ENCODE peak calls at places on chromosome 19, in four cellular contexts. N, T, P and R are unnamed samples.

GRCh38 chr19:50729894-50730293 is 6.7 kb downstream of the CLEC11A start:
- DNase-seq in N (no peak), T (no peak), P (no peak), R (no peak)

GRCh38 chr19:18611327-18612050 is 1.2 kb upstream of the TMEM59L start:
- DNase-seq in N (no peak), T (peak; percentile 75), P (peak; percentile 76), R (no peak)

GRCh38 chr19:21127898-21128297 is 13.9 kb upstream of the ZNF431 start:
- DNase-seq in N (no peak), T (no peak), P (peak; percentile 12), R (no peak)

GRCh38 chr19:2782357-2782935 is 627 bp downstream of the SGTA start:
- DNase-seq in N (no peak), T (no peak), P (no peak), R (no peak)

GRCh38 chr19:33795370-33796163 is 1.1 kb upstream of the KCTD15 start:
- DNase-seq in N (no peak), T (peak; percentile 91), P (peak; percentile 66), R (no peak)

GRCh38 chr19:17389957-17390664 is 3.9 kb downstream of the CCDC194 start:
- DNase-seq in N (no peak), T (peak; percentile 42), P (no peak), R (no peak)

GRCh38 chr19:3904233-3904632 is 23.7 kb downstream of the ATCAY start:
- DNase-seq in N (no peak), T (no peak), P (no peak), R (no peak)

GRCh38 chr19:8212212-8212611 is 3.0 kb downstream of the CERS4 start:
- DNase-seq in N (no peak), T (no peak), P (no peak), R (no peak)

GRCh38 chr19:16032509-16033135 is 43.7 kb upstream of the TPM4 start:
- DNase-seq in N (no peak), T (no peak), P (no peak), R (no peak)

GRCh38 chr19:14901675-14902260 is 15.8 kb upstream of the OR7A17 start:
- DNase-seq in N (no peak), T (no peak), P (no peak), R (no peak)

GRCh38 chr19:397941-398706 is 10.8 kb downstream of the C2CD4C start:
- DNase-seq in N (no peak), T (no peak), P (no peak), R (no peak)

GRCh38 chr19:33392341-33393285 is 19.1 kb downstream of the CEBPG start:
- DNase-seq in N (no peak), T (peak; percentile 38), P (peak; percentile 92), R (no peak)

GRCh38 chr19:15374796-15375440 is 4.7 kb downstream of the AKAP8 start:
- DNase-seq in N (no peak), T (no peak), P (no peak), R (no peak)

GRCh38 chr19:3651684-3652083 is 25.1 kb upstream of the CACTIN start:
- DNase-seq in N (no peak), T (no peak), P (no peak), R (no peak)

GRCh38 chr19:39696418-39696817 is 7.9 kb upstream of the LGALS14 start:
- DNase-seq in N (no peak), T (no peak), P (peak; percentile 25), R (no peak)

GRCh38 chr19:45834970-45835369 is 19.9 kb upstream of the RSPH6A start:
- DNase-seq in N (no peak), T (no peak), P (no peak), R (no peak)

GRCh38 chr19:2166741-2167738 is 3.3 kb downstream of the DOT1L start:
- DNase-seq in N (no peak), T (peak; percentile 4), P (peak; percentile 79), R (no peak)

GRCh38 chr19:15615526-15615925 is 508 bp downstream of the CYP4F8 start:
- DNase-seq in N (no peak), T (no peak), P (no peak), R (no peak)

GRCh38 chr19:9078651-9079050 is 8.2 kb upstream of the OR1M1 start:
- DNase-seq in N (no peak), T (no peak), P (no peak), R (no peak)

GRCh38 chr19:39199025-39199424 is 2.3 kb downstream of the NCCRP1 start:
- DNase-seq in N (no peak), T (no peak), P (peak; percentile 35), R (no peak)

GRCh38 chr19:1387684-1388636 is 4.3 kb downstream of the NDUFS7 start:
- DNase-seq in N (no peak), T (no peak), P (no peak), R (no peak)

GRCh38 chr19:51351266-51351990 is 9.5 kb upstream of the VSIG10L start:
- DNase-seq in N (no peak), T (no peak), P (no peak), R (no peak)

GRCh38 chr19:39080431-39080830 is 3.7 kb upstream of the ACP7 start:
- DNase-seq in N (no peak), T (no peak), P (no peak), R (no peak)

GRCh38 chr19:383922-384800 is 24.8 kb downstream of the C2CD4C start:
- DNase-seq in N (peak; percentile 41), T (peak; percentile 59), P (peak; percentile 22), R (peak; percentile 27)

GRCh38 chr19:34225659-34226015 is 28.7 kb upstream of the GARRE1 start:
- DNase-seq in N (no peak), T (no peak), P (no peak), R (no peak)

GRCh38 chr19:19416280-19416679 is 10.8 kb downstream of the GATAD2A start:
- DNase-seq in N (no peak), T (no peak), P (no peak), R (no peak)

GRCh38 chr19:34306213-34306661 is 51.9 kb downstream of the GARRE1 start:
- DNase-seq in N (no peak), T (no peak), P (peak; percentile 88), R (no peak)

GRCh38 chr19:42762782-42763181 is 2.7 kb downstream of the PSG8 start:
- DNase-seq in N (no peak), T (no peak), P (no peak), R (no peak)

GRCh38 chr19:11140896-11141295 is 14.7 kb downstream of the SPC24 start:
- DNase-seq in N (no peak), T (no peak), P (no peak), R (no peak)

GRCh38 chr19:7869910-7870511 is 4.2 kb downstream of the PRR36 start:
- DNase-seq in N (peak; percentile 84), T (peak; percentile 69), P (peak; percentile 87), R (no peak)

GRCh38 chr19:16571689-16572331 is 405 bp downstream of the SLC35E1 start:
- DNase-seq in N (no peak), T (no peak), P (no peak), R (no peak)

GRCh38 chr19:10478476-10478875 is 24.7 kb downstream of the KEAP1 start:
- DNase-seq in N (no peak), T (no peak), P (no peak), R (no peak)

GRCh38 chr19:13781547-13781946 is 7.3 kb downstream of the C19orf53 start:
- DNase-seq in N (no peak), T (peak; percentile 76), P (no peak), R (no peak)

GRCh38 chr19:13784731-13785452 is 10.4 kb upstream of the ZSWIM4 start:
- DNase-seq in N (no peak), T (peak; percentile 56), P (peak; percentile 44), R (no peak)

GRCh38 chr19:13778847-13779246 is 4.6 kb downstream of the C19orf53 start:
- DNase-seq in N (no peak), T (no peak), P (no peak), R (no peak)

GRCh38 chr19:13782537-13782936 is 8.3 kb downstream of the C19orf53 start:
- DNase-seq in N (no peak), T (no peak), P (no peak), R (no peak)

DNA sequence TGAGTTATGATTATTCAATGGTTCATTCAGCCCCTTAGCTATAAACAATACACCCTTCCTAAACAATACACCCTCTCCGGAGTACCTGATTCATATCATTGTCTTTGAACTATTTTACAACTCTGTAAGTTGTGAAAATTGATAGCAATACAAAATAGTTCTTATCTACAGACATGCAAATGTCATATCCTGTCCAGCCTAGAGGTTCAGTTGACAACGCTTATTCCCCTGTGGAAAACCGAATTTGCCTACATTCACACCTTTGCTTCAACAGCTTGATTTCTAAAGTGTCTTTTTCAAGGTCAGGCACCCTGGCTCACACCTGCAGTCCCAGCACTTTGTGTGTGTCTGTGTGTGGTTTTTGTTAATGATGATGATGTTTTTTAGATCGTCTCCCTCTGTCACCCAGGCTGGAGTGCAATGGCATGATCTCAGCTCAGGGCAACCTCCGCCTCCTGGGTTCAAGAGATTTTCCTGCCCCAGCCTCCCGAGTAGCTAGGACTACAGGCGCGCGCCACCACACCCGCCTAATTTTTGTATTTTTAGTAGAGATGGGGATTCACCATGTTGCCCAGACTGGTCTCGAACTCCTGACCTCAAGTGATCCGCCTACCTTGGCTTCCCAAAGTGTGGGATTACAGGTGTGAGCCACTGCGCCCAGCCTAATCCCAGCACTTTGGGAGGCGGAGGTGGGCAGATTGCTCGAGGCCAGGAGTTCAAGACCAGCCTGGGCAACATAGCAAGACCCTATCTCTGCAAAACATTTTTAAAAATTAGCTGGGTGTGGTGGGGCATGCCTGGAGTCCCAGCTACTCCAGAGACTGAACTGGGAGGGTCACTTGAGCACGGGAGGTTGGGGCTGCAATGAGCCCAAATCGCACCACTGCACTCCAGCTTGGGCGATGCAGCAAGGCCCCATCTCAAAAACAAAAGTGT is 9.6 kb downstream of the C19orf53 start:
- DNase-seq in N (no peak), T (no peak), P (no peak), R (no peak)
- TF ChIP-seq HDAC6 in N (no peak), T (no peak), P (no peak), R (no peak)

GRCh38 chr19:52735734-52736133 is 890 bp upstream of the ZNF611 start:
- DNase-seq in N (peak; percentile 88), T (no peak), P (peak; percentile 51), R (no peak)
- TF ChIP-seq HDAC6 in N (no peak), T (no peak), P (no peak), R (no peak)

DNA sequence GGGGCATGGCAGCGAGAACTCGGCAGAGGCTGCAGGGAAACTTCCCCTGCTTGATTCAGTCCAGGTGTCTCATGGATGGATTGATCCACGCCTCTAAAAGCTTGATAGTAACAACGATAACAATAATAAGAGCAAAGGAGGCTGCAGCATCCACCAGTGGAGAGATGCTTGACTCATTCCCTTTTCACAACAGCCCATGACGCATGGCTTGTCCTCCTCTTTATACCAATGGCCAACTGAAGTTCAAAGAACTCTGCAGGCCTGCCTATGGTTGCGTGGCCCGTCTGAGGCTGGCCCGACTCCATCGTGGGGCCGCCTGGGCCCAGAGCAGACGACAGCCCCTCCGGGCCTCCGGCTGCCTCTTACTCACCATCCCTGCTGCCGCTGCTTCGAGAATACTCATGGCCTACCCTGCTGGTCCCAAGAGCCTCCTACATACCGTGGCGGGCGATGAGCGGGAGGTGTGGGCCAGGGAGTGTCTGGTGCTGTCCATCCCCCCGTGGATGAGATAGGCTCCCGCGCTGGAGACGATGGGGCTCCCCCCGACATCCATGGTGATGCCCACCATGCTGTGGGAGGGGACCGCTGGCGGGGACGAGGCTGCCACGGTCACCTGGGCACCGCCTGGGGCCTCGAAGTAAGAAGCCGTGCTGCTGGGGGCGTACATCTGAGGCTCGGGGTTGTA is 61.7 kb upstream of the RANBP3 start:
- DNase-seq in N (no peak), T (no peak), P (no peak), R (no peak)
- TF ChIP-seq HDAC6 in N (no peak), T (no peak), P (no peak), R (no peak)

DNA sequence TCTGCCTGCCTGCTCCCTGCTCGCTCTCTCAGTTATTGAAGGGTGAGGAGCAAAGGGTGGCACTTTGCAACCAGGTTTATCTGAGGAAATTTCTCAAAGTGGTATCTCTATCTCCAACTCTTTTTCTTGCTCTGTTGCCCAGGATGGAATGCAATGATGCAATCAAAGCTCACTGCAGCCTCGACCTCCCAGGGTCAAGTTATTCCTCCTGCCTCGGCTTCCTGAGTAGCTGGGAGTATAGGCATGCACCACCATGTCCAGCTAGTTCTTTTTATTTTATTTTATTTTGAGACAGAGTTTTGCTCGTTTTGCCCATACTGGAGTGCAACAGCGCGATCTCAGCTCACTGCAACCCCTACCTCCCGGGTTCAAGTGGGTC is 4.9 kb downstream of the ACTMAP start:
- DNase-seq in N (no peak), T (no peak), P (peak; percentile 28), R (no peak)
- TF ChIP-seq HDAC6 in N (no peak), T (no peak), P (no peak), R (no peak)